ENCODE peak calls at places on chromosomes 6 and 20, in nine cellular contexts. One of them, this sample, is unnamed.

GRCh38 chr6:31246051-31246495 is 25.8 kb downstream of the HLA-C start:
- DNase-seq in IMR-90: peak
- DNase-seq in heart left ventricle: no peak
- DNase-seq in right lobe of liver: no peak
- DNase-seq in K562: no peak
- DNase-seq in suprapubic skin: no peak
- DNase-seq in A549: peak
- DNase-seq in body of pancreas: no peak
- DNase-seq in uterus: no peak
- DNase-seq in this sample: no peak

GRCh38 chr6:66291905-66292304 is 584.9 kb upstream of the EYS start:
- DNase-seq in IMR-90: no peak
- DNase-seq in uterus: no peak
- DNase-seq in K562: no peak
- DNase-seq in body of pancreas: no peak
- DNase-seq in suprapubic skin: no peak
- DNase-seq in heart left ventricle: no peak
- DNase-seq in right lobe of liver: no peak
- DNase-seq in A549: no peak
- DNase-seq in this sample: no peak

GRCh38 chr6:170175644-170176620 is 114.9 kb downstream of the DLL1 start:
- DNase-seq in IMR-90: no peak
- DNase-seq in A549: no peak
- DNase-seq in right lobe of liver: peak
- DNase-seq in heart left ventricle: no peak
- DNase-seq in suprapubic skin: peak
- DNase-seq in uterus: peak
- DNase-seq in K562: no peak
- DNase-seq in body of pancreas: no peak
- DNase-seq in this sample: peak

GRCh38 chr6:112010328-112010727 is 43.6 kb upstream of the CCN6 start:
- DNase-seq in body of pancreas: no peak
- DNase-seq in uterus: no peak
- DNase-seq in A549: no peak
- DNase-seq in K562: no peak
- DNase-seq in heart left ventricle: no peak
- DNase-seq in suprapubic skin: no peak
- DNase-seq in IMR-90: no peak
- DNase-seq in right lobe of liver: peak
- DNase-seq in this sample: no peak

GRCh38 chr20:36092424-36093024 is 62.0 kb upstream of the EPB41L1 start:
- DNase-seq in A549: peak
- DNase-seq in K562: peak
- DNase-seq in uterus: no peak
- DNase-seq in right lobe of liver: no peak
- DNase-seq in heart left ventricle: no peak
- DNase-seq in body of pancreas: peak
- DNase-seq in IMR-90: no peak
- DNase-seq in suprapubic skin: no peak
- DNase-seq in this sample: peak

GRCh38 chr20:34621036-34621343 is 55.9 kb downstream of the PIGU start:
- DNase-seq in heart left ventricle: no peak
- DNase-seq in right lobe of liver: no peak
- DNase-seq in suprapubic skin: no peak
- DNase-seq in uterus: no peak
- DNase-seq in A549: no peak
- DNase-seq in K562: no peak
- DNase-seq in body of pancreas: no peak
- DNase-seq in IMR-90: no peak
- DNase-seq in this sample: no peak

GRCh38 chr6:155530219-155530834 is 74.7 kb upstream of the NOX3 start:
- DNase-seq in suprapubic skin: no peak
- DNase-seq in heart left ventricle: no peak
- DNase-seq in A549: peak
- DNase-seq in body of pancreas: no peak
- DNase-seq in uterus: no peak
- DNase-seq in right lobe of liver: no peak
- DNase-seq in IMR-90: peak
- DNase-seq in K562: no peak
- DNase-seq in this sample: no peak

GRCh38 chr6:11221623-11222384 is 10.7 kb downstream of the NEDD9 start:
- DNase-seq in suprapubic skin: no peak
- DNase-seq in uterus: no peak
- DNase-seq in K562: no peak
- DNase-seq in A549: peak
- DNase-seq in IMR-90: no peak
- DNase-seq in right lobe of liver: no peak
- DNase-seq in heart left ventricle: no peak
- DNase-seq in body of pancreas: no peak
- DNase-seq in this sample: no peak

GRCh38 chr6:89412071-89413005 is at the start of gene RRAGD:
- DNase-seq in body of pancreas: peak
- DNase-seq in heart left ventricle: peak
- DNase-seq in right lobe of liver: peak
- DNase-seq in A549: peak
- DNase-seq in IMR-90: no peak
- DNase-seq in uterus: peak
- DNase-seq in K562: peak
- DNase-seq in suprapubic skin: peak
- DNase-seq in this sample: peak

GRCh38 chr6:129621252-129621651 is 88.7 kb downstream of the ARHGAP18 start:
- DNase-seq in heart left ventricle: no peak
- DNase-seq in uterus: no peak
- DNase-seq in right lobe of liver: no peak
- DNase-seq in body of pancreas: peak
- DNase-seq in IMR-90: no peak
- DNase-seq in suprapubic skin: no peak
- DNase-seq in A549: peak
- DNase-seq in K562: no peak
- DNase-seq in this sample: no peak

DNA sequence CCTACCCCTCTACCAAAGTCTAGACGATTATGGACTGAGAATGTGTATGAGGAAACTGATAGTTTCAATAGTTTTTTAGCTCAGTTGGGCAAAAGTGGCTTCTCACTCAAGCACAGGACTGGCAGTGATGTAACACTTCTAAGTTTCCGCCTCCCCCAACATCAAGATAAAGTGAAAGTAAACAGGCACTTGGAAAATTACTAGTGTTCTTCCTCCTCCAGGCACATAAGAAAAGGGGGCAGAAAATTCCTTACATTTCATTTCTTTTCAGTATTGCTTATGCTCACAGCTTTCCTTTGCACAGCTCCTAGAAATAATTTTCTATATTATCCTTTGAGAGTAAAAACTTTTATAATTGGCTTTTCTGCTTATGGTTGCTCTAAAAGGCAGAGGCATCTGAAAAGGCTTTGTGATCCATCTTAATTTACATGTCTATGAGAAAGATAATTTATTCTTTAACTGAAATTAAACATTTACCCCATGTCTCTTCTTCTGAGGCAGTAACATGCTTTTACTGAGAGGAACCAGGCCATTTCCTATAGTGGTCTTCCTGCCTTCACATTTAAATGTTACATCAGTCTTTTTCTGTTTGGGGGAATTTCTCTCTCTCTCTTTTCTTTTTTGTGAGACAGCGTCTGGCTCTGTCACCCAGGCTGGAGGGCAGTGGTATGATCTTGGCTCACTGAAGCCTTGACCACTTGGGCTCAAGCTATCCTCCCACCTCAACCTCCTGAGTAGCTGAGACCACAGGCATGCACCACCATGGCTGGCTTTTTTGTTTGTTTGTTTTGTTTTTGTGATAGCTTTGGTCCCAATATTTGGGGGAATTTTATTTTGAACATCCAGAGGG is 65.0 kb upstream of the EEF1A1 start:
- DNase-seq in right lobe of liver: peak
- DNase-seq in uterus: peak
- DNase-seq in heart left ventricle: peak
- DNase-seq in body of pancreas: peak
- DNase-seq in A549: peak
- DNase-seq in IMR-90: peak
- DNase-seq in K562: peak
- DNase-seq in suprapubic skin: no peak
- DNase-seq in this sample: peak
- TF ChIP-seq POLR2A in right lobe of liver: no peak
- TF ChIP-seq POLR2A in uterus: peak
- TF ChIP-seq POLR2A in heart left ventricle: peak
- TF ChIP-seq POLR2A in body of pancreas: no peak
- TF ChIP-seq POLR2A in A549: no peak
- TF ChIP-seq POLR2A in IMR-90: peak
- TF ChIP-seq POLR2A in K562: no peak
- TF ChIP-seq POLR2A in suprapubic skin: no peak
- TF ChIP-seq POLR2A in this sample: no peak

DNA sequence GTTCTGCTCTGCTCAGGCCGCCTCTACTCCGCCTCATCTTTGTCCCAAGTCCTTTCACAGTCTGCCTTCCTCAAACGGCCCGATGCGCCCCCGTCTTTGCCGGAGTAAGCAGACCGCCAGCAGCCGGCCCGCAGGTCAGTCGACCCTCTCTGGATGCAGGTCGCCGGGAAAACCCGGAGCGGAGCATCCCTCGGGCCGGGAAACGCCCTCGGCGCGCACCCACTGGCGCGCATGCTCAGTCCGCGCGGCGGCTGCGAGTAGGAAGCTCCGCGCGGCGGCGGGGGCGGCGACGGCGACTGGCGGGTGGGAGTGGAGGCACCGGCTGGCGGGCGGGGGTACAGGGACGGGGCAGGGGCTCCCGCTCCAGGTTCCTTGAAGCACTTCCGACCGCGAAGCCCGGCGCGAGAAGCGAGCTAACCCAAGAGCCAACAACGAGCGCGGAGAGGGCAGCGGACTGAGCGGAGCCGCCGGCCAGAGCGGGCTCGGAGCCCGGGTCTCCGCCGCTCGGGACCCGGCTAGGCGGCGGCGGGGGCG is at the start of gene LRRC1:
- DNase-seq in heart left ventricle: peak
- DNase-seq in right lobe of liver: peak
- DNase-seq in IMR-90: peak
- DNase-seq in A549: peak
- DNase-seq in K562: peak
- DNase-seq in body of pancreas: peak
- DNase-seq in uterus: peak
- DNase-seq in suprapubic skin: peak
- DNase-seq in this sample: peak
- TF ChIP-seq POLR2A in heart left ventricle: peak
- TF ChIP-seq POLR2A in right lobe of liver: peak
- TF ChIP-seq POLR2A in IMR-90: peak
- TF ChIP-seq POLR2A in A549: peak
- TF ChIP-seq POLR2A in K562: no peak
- TF ChIP-seq POLR2A in body of pancreas: peak
- TF ChIP-seq POLR2A in uterus: peak
- TF ChIP-seq POLR2A in suprapubic skin: no peak
- TF ChIP-seq POLR2A in this sample: peak

DNA sequence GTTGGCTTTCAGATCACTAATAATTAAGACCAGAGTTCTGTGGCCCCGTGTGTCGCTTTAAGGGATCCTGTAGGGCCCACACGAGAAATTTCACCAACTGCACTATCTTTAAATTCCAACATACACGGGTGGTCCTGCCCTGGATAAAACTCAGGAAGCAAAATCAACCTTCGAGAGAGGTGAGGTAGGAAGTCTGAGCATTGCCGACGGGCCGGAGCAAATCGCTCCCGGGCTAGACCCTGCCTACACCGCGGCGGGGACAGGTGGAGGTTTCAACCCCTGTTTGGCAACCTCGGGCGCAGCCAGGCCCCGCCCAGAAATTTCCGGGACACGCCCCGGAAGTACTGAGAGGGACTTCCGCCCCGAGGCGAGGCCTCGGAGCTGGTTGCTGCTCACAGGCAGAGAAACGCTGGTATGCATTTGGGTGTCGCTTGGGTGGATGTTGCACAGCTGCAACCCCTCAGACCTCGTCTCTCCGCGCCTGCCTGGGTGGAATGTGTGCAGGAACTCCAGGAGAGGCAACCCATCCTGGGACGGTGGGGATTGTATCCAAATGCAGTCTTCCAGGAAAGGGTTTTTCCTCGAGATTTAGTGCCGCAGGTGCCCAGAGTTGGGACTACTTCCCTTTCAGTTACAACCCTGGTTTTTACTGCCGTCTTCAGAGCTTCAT is 19.9 kb downstream of the ZKSCAN8 start:
- DNase-seq in K562: peak
- DNase-seq in suprapubic skin: peak
- DNase-seq in body of pancreas: peak
- DNase-seq in heart left ventricle: peak
- DNase-seq in A549: peak
- DNase-seq in IMR-90: peak
- DNase-seq in right lobe of liver: peak
- DNase-seq in uterus: peak
- DNase-seq in this sample: peak
- TF ChIP-seq POLR2A in K562: peak
- TF ChIP-seq POLR2A in suprapubic skin: no peak
- TF ChIP-seq POLR2A in body of pancreas: peak
- TF ChIP-seq POLR2A in heart left ventricle: peak
- TF ChIP-seq POLR2A in A549: no peak
- TF ChIP-seq POLR2A in IMR-90: peak
- TF ChIP-seq POLR2A in right lobe of liver: no peak
- TF ChIP-seq POLR2A in uterus: no peak
- TF ChIP-seq POLR2A in this sample: no peak

DNA sequence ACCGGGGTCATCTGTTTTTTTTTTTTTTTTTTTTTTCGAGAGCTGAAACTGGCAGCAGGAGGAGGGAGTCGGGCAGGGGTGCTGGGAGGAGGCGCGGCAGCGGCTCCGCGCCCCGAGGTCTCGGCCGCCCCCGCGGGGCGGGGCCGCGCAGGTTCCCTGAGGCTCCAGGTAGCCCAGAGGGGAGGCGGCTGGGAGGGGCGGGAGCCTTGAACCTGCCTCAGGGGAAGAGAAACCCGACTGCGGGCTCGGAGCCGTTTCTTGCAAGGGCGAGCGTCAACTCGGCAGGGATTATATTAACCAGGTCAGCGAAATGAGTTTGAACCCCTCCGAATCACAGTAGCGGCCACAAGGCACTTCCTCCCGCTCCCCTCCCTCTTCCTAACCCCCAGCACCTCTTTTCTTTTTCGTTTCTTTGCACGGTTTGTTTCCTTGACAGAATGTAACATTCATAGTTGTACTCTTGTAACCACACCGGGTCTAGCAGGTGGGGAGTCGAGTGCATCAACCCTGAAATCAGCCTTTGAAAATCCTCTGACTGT is 2.0 kb downstream of the MYB start:
- DNase-seq in uterus: no peak
- DNase-seq in suprapubic skin: no peak
- DNase-seq in body of pancreas: peak
- DNase-seq in IMR-90: no peak
- DNase-seq in K562: peak
- DNase-seq in A549: no peak
- DNase-seq in right lobe of liver: peak
- DNase-seq in heart left ventricle: no peak
- DNase-seq in this sample: no peak
- TF ChIP-seq POLR2A in uterus: no peak
- TF ChIP-seq POLR2A in suprapubic skin: no peak
- TF ChIP-seq POLR2A in body of pancreas: no peak
- TF ChIP-seq POLR2A in IMR-90: no peak
- TF ChIP-seq POLR2A in K562: no peak
- TF ChIP-seq POLR2A in A549: no peak
- TF ChIP-seq POLR2A in right lobe of liver: no peak
- TF ChIP-seq POLR2A in heart left ventricle: no peak
- TF ChIP-seq POLR2A in this sample: no peak